ENCODE peak calls at places on chromosomes 16 and 17, in nine cellular contexts. F is left ventricle myocardium inferior; U is PC-3; Z is right cardiac atrium; X is transverse colon; B is CD8-positive, alpha-beta T cell; O is ovary; A is ascending aorta; W is effector memory CD4-positive, alpha-beta T cell. G is an unnamed sample.

GRCh38 chr17:58969156-58969555 is 137.5 kb downstream of the TRIM37 start:
- DNase-seq in F (no peak), U (no peak), Z (no peak), X (no peak), B (no peak), O (no peak), A (no peak), W (no peak), G (no peak)

GRCh38 chr17:16269658-16270057 is 52.6 kb downstream of the PIGL start:
- DNase-seq in F (no peak), U (peak), Z (no peak), X (no peak), B (no peak), O (no peak), A (no peak), W (no peak), G (no peak)

GRCh38 chr17:36629970-36630369 is 28.6 kb downstream of the MRM1 start:
- DNase-seq in F (no peak), U (no peak), Z (no peak), X (no peak), B (no peak), O (no peak), A (no peak), W (no peak), G (no peak)

GRCh38 chr17:60901806-60902205 is 224.2 kb downstream of the BCAS3 start:
- DNase-seq in F (no peak), U (peak), Z (no peak), X (no peak), B (no peak), O (no peak), A (no peak), W (no peak), G (no peak)

GRCh38 chr16:57355898-57356414 is 2.6 kb upstream of the CCL22 start:
- DNase-seq in F (no peak), U (no peak), Z (no peak), X (no peak), B (no peak), O (no peak), A (no peak), W (no peak), G (no peak)

GRCh38 chr16:4693956-4694663 is 748 bp downstream of the NUDT16L1 start:
- DNase-seq in F (peak), U (peak), Z (peak), X (peak), B (peak), O (peak), A (peak), W (peak), G (peak)

GRCh38 chr17:63827002-63827800 is at the start of the genes FTSJ3 and PSMC5:
- DNase-seq in F (peak), U (peak), Z (peak), X (peak), B (peak), O (peak), A (peak), W (peak), G (peak)

GRCh38 chr16:64481497-64481896 is 640.4 kb downstream of the CDH11 start:
- DNase-seq in F (no peak), U (no peak), Z (no peak), X (no peak), B (no peak), O (no peak), A (no peak), W (no peak), G (no peak)

GRCh38 chr17:79872762-79873161 is 33.5 kb upstream of the CBX4 start:
- DNase-seq in F (no peak), U (no peak), Z (no peak), X (no peak), B (no peak), O (no peak), A (no peak), W (no peak), G (no peak)

GRCh38 chr16:79601092-79601977 is 798 bp upstream of the MAF start:
- DNase-seq in F (peak), U (no peak), Z (peak), X (peak), B (peak), O (peak), A (peak), W (peak), G (no peak)

GRCh38 chr16:50263940-50264929 is 2.1 kb upstream of the ADCY7 start:
- DNase-seq in F (no peak), U (peak), Z (no peak), X (no peak), B (no peak), O (no peak), A (no peak), W (no peak), G (no peak)

GRCh38 chr17:59825533-59826316 is 67.0 kb downstream of the TUBD1 start:
- DNase-seq in F (no peak), U (peak), Z (no peak), X (no peak), B (no peak), O (no peak), A (no peak), W (no peak), G (no peak)

DNA sequence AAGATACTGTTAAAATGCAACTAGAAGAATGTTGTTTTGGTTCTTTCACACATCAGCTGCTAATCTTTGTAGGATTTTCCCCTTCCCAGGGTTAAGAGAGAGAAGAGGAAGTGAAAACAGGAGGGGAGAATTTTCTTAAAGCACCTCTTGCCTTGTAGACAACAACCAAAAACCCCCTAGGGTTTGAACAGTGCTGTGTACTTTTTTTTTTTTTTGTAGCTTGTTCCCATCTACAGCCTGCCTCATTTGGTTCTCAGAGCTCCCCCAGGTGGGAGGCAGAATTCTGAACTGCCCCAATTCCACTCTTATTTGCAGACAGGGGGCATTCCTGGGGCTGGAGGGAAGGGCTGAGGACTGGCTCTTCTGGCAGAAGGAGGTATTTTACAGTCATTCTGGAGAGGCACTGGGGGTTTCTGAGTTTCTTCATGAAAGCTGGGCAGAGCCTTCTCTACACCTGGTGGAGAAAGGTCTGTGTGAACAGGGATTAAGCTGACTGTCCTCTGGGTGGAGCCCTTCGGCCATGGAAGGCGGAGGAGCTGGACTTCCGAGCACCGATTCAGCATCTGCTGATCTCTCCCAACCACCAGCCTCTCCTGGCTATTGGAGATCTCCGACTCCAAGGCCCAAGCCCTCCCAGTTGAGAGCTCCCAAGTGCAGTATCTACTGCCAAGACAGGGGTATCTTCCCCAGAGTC is 32.2 kb downstream of the SMARCE1 start:
- DNase-seq in F (no peak), U (peak), Z (peak), X (peak), B (peak), O (peak), A (no peak), W (peak), G (no peak)
- H3K27ac ChIP-seq in F (no peak), U (no peak), Z (no peak), X (no peak), B (peak), O (no peak), A (no peak), W (peak), G (no peak)

DNA sequence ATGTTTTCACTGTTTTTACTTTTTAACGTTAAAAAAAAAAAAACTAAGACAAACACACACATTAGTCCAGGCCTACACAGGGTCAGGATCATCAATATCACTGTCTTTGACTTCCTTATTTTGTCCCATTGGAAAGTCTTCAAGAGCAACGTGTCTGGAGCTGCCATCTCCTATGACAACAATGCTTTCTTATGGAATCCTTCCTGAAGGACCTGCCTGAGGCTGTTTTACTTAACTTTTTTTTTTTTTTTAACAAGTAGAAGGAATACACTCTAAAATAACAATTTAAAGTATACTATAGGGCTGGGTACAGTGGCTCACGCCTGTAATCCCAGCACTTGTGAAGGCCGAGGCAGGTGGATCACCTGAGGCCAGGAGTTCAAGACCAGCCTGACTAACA is 71.8 kb upstream of the BCAR1 start:
- DNase-seq in F (no peak), U (peak), Z (no peak), X (no peak), B (no peak), O (no peak), A (no peak), W (no peak), G (no peak)
- H3K27ac ChIP-seq in F (no peak), U (peak), Z (no peak), X (no peak), B (no peak), O (no peak), A (no peak), W (no peak), G (no peak)

DNA sequence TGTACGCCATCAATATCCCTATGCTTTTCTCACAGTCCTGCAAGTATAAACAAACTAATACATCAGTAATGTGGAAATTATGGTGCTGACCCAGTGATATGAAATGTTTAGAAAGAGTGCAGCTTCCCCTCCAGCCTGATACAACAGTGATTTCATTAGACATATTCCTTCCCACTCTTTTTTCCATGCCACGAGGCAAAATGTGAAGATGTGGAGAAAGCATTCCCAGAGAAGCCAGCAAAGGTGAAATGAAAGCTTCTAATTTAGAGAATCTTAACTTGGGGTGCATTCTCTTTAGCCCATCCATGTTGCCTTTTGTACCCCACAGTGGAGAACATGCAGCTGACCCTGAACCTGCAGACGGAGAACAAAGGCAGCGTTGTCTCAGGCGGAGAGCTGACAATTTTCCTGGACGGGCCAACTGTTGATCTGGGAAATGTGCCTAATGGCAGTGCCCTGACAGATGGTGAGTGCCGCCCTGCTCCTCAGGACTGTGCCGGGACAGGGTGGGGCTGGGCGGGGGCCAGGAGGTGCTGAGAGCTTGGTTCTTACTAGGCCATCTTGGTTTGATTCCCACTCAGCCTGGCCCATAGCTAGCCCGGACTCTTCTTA is 77.8 kb downstream of the WWP2 start:
- DNase-seq in F (peak), U (no peak), Z (peak), X (peak), B (no peak), O (no peak), A (no peak), W (no peak), G (peak)
- H3K27ac ChIP-seq in F (peak), U (no peak), Z (peak), X (peak), B (no peak), O (no peak), A (peak), W (no peak), G (peak)

GRCh38 chr16:87469186-87469585 is 23.6 kb downstream of the ZCCHC14 start:
- DNase-seq in F (no peak), U (no peak), Z (no peak), X (no peak), B (no peak), O (no peak), A (no peak), W (no peak), G (no peak)
- H3K27ac ChIP-seq in F (peak), U (no peak), Z (no peak), X (no peak), B (no peak), O (no peak), A (no peak), W (no peak), G (no peak)